ENCODE peak calls at places on chromosome 1, in six cellular contexts. G, W, U, F, H and J are unnamed samples.

GRCh38 chr1:56516539-56517252 is 62.7 kb downstream of the PLPP3 start:
- DNase-seq in G (peak; percentile 30), W (no peak), U (peak; percentile 60), F (peak; percentile 45), H (peak; percentile 14), J (peak; percentile 41)

GRCh38 chr1:1356796-1357401 is 1.5 kb downstream of the MXRA8 start:
- DNase-seq in G (no peak), W (no peak), U (no peak), F (no peak), H (no peak), J (no peak)

GRCh38 chr1:236403905-236404696 is 10.0 kb downstream of the EDARADD start:
- DNase-seq in G (no peak), W (no peak), U (no peak), F (no peak), H (no peak), J (no peak)

GRCh38 chr1:173043253-173043652 is 7.5 kb downstream of the TNFSF18 start:
- DNase-seq in G (no peak), W (peak; percentile 19), U (peak; percentile 77), F (peak; percentile 4), H (peak; percentile 33), J (no peak)

GRCh38 chr1:210570116-210570515 is 241.4 kb downstream of the HHAT start:
- DNase-seq in G (no peak), W (no peak), U (no peak), F (no peak), H (no peak), J (no peak)

GRCh38 chr1:107196973-107197562 is 56.2 kb downstream of the NTNG1 start:
- DNase-seq in G (peak; percentile 0), W (no peak), U (peak; percentile 3), F (peak; percentile 74), H (no peak), J (no peak)

GRCh38 chr1:203274603-203275381 is 30.5 kb upstream of the BTG2 start:
- DNase-seq in G (no peak), W (no peak), U (no peak), F (no peak), H (no peak), J (peak; percentile 69)

GRCh38 chr1:217681806-217682205 is 50.7 kb downstream of the SPATA17 start:
- DNase-seq in G (no peak), W (no peak), U (no peak), F (no peak), H (no peak), J (no peak)

GRCh38 chr1:30742963-30743559 is 14.5 kb downstream of the LAPTM5 start:
- DNase-seq in G (no peak), W (no peak), U (no peak), F (no peak), H (no peak), J (no peak)

GRCh38 chr1:54928327-54928726 is 41.3 kb upstream of the DHCR24 start:
- DNase-seq in G (no peak), W (no peak), U (no peak), F (no peak), H (no peak), J (no peak)

GRCh38 chr1:174680101-174680500 is 232.3 kb downstream of the GPR52 start:
- DNase-seq in G (no peak), W (no peak), U (no peak), F (no peak), H (no peak), J (no peak)

GRCh38 chr1:91501527-91501859 is 842 bp downstream of the CDC7 start:
- DNase-seq in G (no peak), W (no peak), U (no peak), F (no peak), H (peak; percentile 35), J (no peak)

GRCh38 chr1:27632387-27633297 is 2.3 kb downstream of the FGR start:
- DNase-seq in G (no peak), W (no peak), U (no peak), F (peak; percentile 84), H (no peak), J (no peak)

GRCh38 chr1:188489336-188490112 is 1660.8 kb downstream of the PLA2G4A start:
- DNase-seq in G (no peak), W (peak; percentile 8), U (peak; percentile 64), F (no peak), H (peak; percentile 69), J (no peak)

GRCh38 chr1:157691285-157691920 is 9.2 kb downstream of the FCRL3 start:
- DNase-seq in G (peak; percentile 25), W (no peak), U (no peak), F (peak; percentile 54), H (peak; percentile 3), J (peak; percentile 4)